ENCODE peak calls at places on chromosomes 7 and 10, in six cellular contexts. T is GM23338, U is upper lobe of right lung, D is OCI-LY7, I is adrenal gland, A is dorsolateral prefrontal cortex. G is an unnamed sample.

GRCh38 chr7:78379148-78379547 is 580.6 kb downstream of the PHTF2 start:
- DNase-seq in I (no peak), A (no peak), T (no peak), U (no peak), D (no peak), G (no peak)

GRCh38 chr10:75014516-75015230 is 96.8 kb upstream of the SAMD8 start:
- DNase-seq in T (no peak), I (no peak), U (no peak), A (no peak), D (no peak), G (no peak)

GRCh38 chr10:50593523-50593922 is 30.2 kb downstream of the SGMS1 start:
- DNase-seq in A (no peak), U (no peak), D (no peak), T (no peak), I (no peak), G (no peak)

GRCh38 chr10:53135897-53136253 is 363.3 kb upstream of the MBL2 start:
- DNase-seq in U (no peak), I (no peak), A (no peak), D (no peak), T (no peak), G (no peak)

GRCh38 chr7:150403376-150404171 is 24.4 kb downstream of the ZNF775 start:
- DNase-seq in U (peak), I (no peak), T (no peak), D (no peak), A (no peak), G (no peak)

GRCh38 chr10:100201549-100201948 is 15.7 kb upstream of the ERLIN1 start:
- DNase-seq in D (no peak), U (no peak), T (no peak), I (no peak), A (no peak), G (no peak)

GRCh38 chr10:78472542-78472890 is 438.9 kb downstream of the RPS24 start:
- DNase-seq in D (no peak), A (peak), T (peak), U (no peak), I (no peak), G (no peak)

GRCh38 chr10:20737107-20737506 is 160.0 kb downstream of the NEBL start:
- DNase-seq in T (no peak), A (no peak), I (no peak), U (no peak), D (no peak), G (no peak)

GRCh38 chr7:142807855-142808460 is 37.2 kb downstream of the PRSS2 start:
- DNase-seq in I (no peak), U (no peak), T (no peak), A (no peak), D (peak), G (no peak)

GRCh38 chr7:106041140-106041717 is 70.9 kb downstream of the SYPL1 start:
- DNase-seq in A (peak), D (peak), T (peak), U (no peak), I (peak), G (no peak)

GRCh38 chr10:35172574-35172973 is 45.9 kb downstream of the CREM start:
- DNase-seq in I (no peak), U (no peak), D (no peak), A (no peak), T (no peak), G (no peak)

GRCh38 chr10:5466451-5466996 is 32.8 kb downstream of the CALML5 start:
- DNase-seq in U (peak), D (no peak), I (no peak), A (no peak), T (peak), G (peak)

GRCh38 chr7:143850682-143851081 is 51.3 kb downstream of the TCAF1 start:
- DNase-seq in I (no peak), D (no peak), T (no peak), U (no peak), A (no peak), G (no peak)

GRCh38 chr7:131052285-131052942 is 275.3 kb upstream of the MKLN1 start:
- DNase-seq in A (no peak), I (no peak), T (no peak), D (no peak), U (no peak), G (no peak)

GRCh38 chr7:131753620-131754222 is 197.3 kb upstream of the PODXL start:
- DNase-seq in I (no peak), D (peak), T (peak), U (no peak), A (no peak), G (no peak)

GRCh38 chr10:43117777-43118583 is 20.3 kb upstream of the CSGALNACT2 start:
- DNase-seq in A (no peak), U (peak), I (no peak), T (no peak), D (no peak), G (no peak)

GRCh38 chr10:23238015-23238414 is 45.9 kb downstream of the PTF1A start:
- DNase-seq in I (no peak), U (no peak), D (no peak), A (no peak), T (no peak), G (no peak)

GRCh38 chr7:106175507-106175906 is 63.4 kb upstream of the SYPL1 start:
- DNase-seq in U (no peak), T (no peak), A (no peak), I (no peak), D (no peak), G (no peak)

GRCh38 chr7:80134536-80135305 is at the start of gene GNAI1:
- DNase-seq in U (peak), T (peak), D (no peak), A (peak), I (peak), G (no peak)

GRCh38 chr7:7647495-7648036 is 7.0 kb downstream of the UMAD1 start:
- DNase-seq in I (peak), U (no peak), T (no peak), A (no peak), D (no peak), G (no peak)

GRCh38 chr10:86293323-86293840 is 73.2 kb downstream of the GRID1 start:
- DNase-seq in A (no peak), T (peak), U (no peak), D (no peak), I (no peak), G (no peak)

GRCh38 chr10:116545756-116546155 is at the start of gene PNLIP:
- DNase-seq in A (no peak), T (no peak), I (no peak), U (no peak), D (no peak), G (no peak)

GRCh38 chr7:150974468-150975391 is 3.4 kb downstream of the KCNH2 start:
- DNase-seq in I (peak), A (peak), U (peak), D (peak), T (peak), G (no peak)

GRCh38 chr10:86673216-86673826 is 5.0 kb downstream of the LDB3 start:
- DNase-seq in U (no peak), T (no peak), D (no peak), I (no peak), A (no peak), G (no peak)

GRCh38 chr10:94630017-94630688 is 53.4 kb upstream of the CYP2C18 start:
- DNase-seq in A (no peak), I (no peak), T (peak), U (no peak), D (peak), G (no peak)

GRCh38 chr10:52213511-52213831 is 100.6 kb upstream of the DKK1 start:
- DNase-seq in I (peak), T (peak), A (no peak), D (no peak), U (no peak), G (no peak)

GRCh38 chr7:20895563-20895962 is 108.9 kb upstream of the SP8 start:
- DNase-seq in A (no peak), T (no peak), D (no peak), I (no peak), U (no peak), G (no peak)

GRCh38 chr7:39248041-39248692 is 270.5 kb downstream of the POU6F2 start:
- DNase-seq in U (no peak), D (no peak), I (no peak), A (no peak), T (no peak), G (no peak)

GRCh38 chr7:17991866-17992648 is 35.6 kb downstream of the PRPS1L1 start:
- DNase-seq in A (no peak), I (peak), T (peak), D (peak), U (no peak), G (no peak)

GRCh38 chr7:26295015-26295414 is 3.4 kb downstream of the SNX10 start:
- DNase-seq in A (no peak), D (no peak), U (no peak), T (no peak), I (no peak), G (no peak)

GRCh38 chr7:70406419-70407189 is 725.3 kb upstream of the GALNT17 start:
- DNase-seq in D (peak), I (no peak), U (no peak), A (no peak), T (no peak), G (no peak)

GRCh38 chr10:48369501-48369900 is 63.0 kb downstream of the MAPK8 start:
- DNase-seq in U (no peak), I (no peak), A (no peak), D (no peak), T (no peak), G (no peak)
- H3K27ac ChIP-seq in U (no peak), I (no peak), A (no peak), D (no peak), T (no peak), G (no peak)

GRCh38 chr10:95840121-95840520 is 67.7 kb upstream of the CC2D2B start:
- DNase-seq in T (no peak), A (no peak), U (no peak), D (no peak), I (no peak), G (no peak)
- H3K27ac ChIP-seq in T (no peak), A (no peak), U (peak), D (no peak), I (no peak), G (no peak)

GRCh38 chr7:32163911-32164310 is 93.7 kb upstream of the PDE1C start:
- DNase-seq in I (no peak), A (no peak), T (no peak), U (no peak), D (no peak), G (no peak)

GRCh38 chr7:32161708-32162107 is 91.5 kb upstream of the PDE1C start:
- DNase-seq in T (no peak), D (no peak), U (no peak), I (no peak), A (peak), G (no peak)

GRCh38 chr7:32164341-32164996 is 94.3 kb upstream of the PDE1C start:
- DNase-seq in D (no peak), T (peak), I (peak), A (peak), U (no peak), G (peak)

GRCh38 chr7:32167256-32167655 is 97.0 kb upstream of the PDE1C start:
- DNase-seq in T (no peak), D (no peak), I (no peak), A (no peak), U (no peak), G (no peak)

GRCh38 chr7:32163141-32163806 is 93.1 kb upstream of the PDE1C start:
- DNase-seq in A (peak), I (peak), D (no peak), T (no peak), U (no peak), G (no peak)
- H3K27ac ChIP-seq in A (peak), I (no peak), D (no peak), T (no peak), U (no peak), G (no peak)

GRCh38 chr7:46256870-46257528 is 335.9 kb upstream of the IGFBP3 start:
- DNase-seq in U (no peak), A (no peak), I (no peak), D (no peak), T (no peak), G (no peak)
- H3K27ac ChIP-seq in U (no peak), A (no peak), I (no peak), D (no peak), T (no peak), G (no peak)

GRCh38 chr7:96414931-96415292 is 93.0 kb upstream of the SLC25A13 start:
- DNase-seq in A (peak), T (peak), U (no peak), D (peak), I (peak), G (peak)

GRCh38 chr7:96415293-96415940 is 93.5 kb upstream of the SLC25A13 start:
- DNase-seq in U (no peak), I (no peak), A (no peak), T (peak), D (no peak), G (no peak)

GRCh38 chr7:96407427-96407826 is 85.5 kb upstream of the SLC25A13 start:
- DNase-seq in T (no peak), I (no peak), U (no peak), D (no peak), A (no peak), G (no peak)

GRCh38 chr7:96408881-96409280 is 87.0 kb upstream of the SLC25A13 start:
- DNase-seq in I (no peak), D (no peak), T (no peak), A (no peak), U (no peak), G (no peak)

DNA sequence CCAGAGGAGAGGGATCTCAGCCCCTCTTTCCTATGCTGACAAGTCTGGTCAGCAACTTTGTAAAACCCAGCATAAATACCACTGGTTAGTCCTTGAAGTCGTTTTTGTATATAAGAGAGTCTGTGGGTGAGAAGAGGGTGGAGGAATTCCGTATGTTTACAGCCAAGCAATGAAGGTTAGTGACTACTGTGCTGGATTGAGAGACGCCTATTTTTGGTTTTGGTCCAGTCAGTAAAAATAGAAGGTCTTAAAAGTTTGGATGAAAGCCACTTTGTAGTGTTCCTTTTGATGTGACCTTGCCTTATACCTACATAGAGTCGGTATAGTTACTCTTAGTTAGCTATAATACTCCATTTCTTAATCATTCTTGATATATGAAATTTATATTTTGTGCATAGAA is 88.5 kb upstream of the SLC25A13 start:
- DNase-seq in T (no peak), D (no peak), A (no peak), I (no peak), U (no peak), G (no peak)
- H3K27ac ChIP-seq in T (no peak), D (no peak), A (no peak), I (no peak), U (no peak), G (no peak)

GRCh38 chr7:41103331-41103730 is 599.6 kb downstream of the INHBA start:
- DNase-seq in U (no peak), I (no peak), A (no peak), D (no peak), T (peak), G (no peak)
- H3K27ac ChIP-seq in U (no peak), I (no peak), A (no peak), D (no peak), T (no peak), G (no peak)